ENCODE peak calls at places on chromosomes 4 and X, in four cellular contexts. One of them, this sample, is unnamed.

GRCh38 chr4:92232566-92232965 is 71.2 kb upstream of the GRID2 start:
- DNase-seq in AG09309: no peak
- DNase-seq in fibroblast of villous mesenchyme: no peak
- DNase-seq in A549: no peak
- DNase-seq in this sample: peak; percentile 1

GRCh38 chr4:125750827-125751466 is 436.2 kb downstream of the FAT4 start:
- DNase-seq in AG09309: peak; percentile 17
- DNase-seq in fibroblast of villous mesenchyme: peak; percentile 65
- DNase-seq in A549: peak; percentile 17
- DNase-seq in this sample: peak; percentile 76

GRCh38 chr4:89928867-89929266 is 34.2 kb downstream of the MMRN1 start:
- DNase-seq in AG09309: no peak
- DNase-seq in fibroblast of villous mesenchyme: no peak
- DNase-seq in A549: no peak
- DNase-seq in this sample: no peak

GRCh38 chr4:121380448-121381147 is at the start of gene QRFPR:
- DNase-seq in AG09309: no peak
- DNase-seq in fibroblast of villous mesenchyme: no peak
- DNase-seq in A549: no peak
- DNase-seq in this sample: no peak

GRCh38 chrX:49915352-49916222 is 6.8 kb upstream of the CLCN5 start:
- DNase-seq in AG09309: peak; percentile 28
- DNase-seq in fibroblast of villous mesenchyme: peak; percentile 63
- DNase-seq in A549: peak; percentile 39
- DNase-seq in this sample: peak; percentile 64

GRCh38 chr4:93649828-93650227 is 178.7 kb upstream of the ATOH1 start:
- DNase-seq in AG09309: no peak
- DNase-seq in fibroblast of villous mesenchyme: no peak
- DNase-seq in A549: no peak
- DNase-seq in this sample: no peak

GRCh38 chr4:13484749-13485345 is 707 bp upstream of the RAB28 start:
- DNase-seq in AG09309: no peak
- DNase-seq in fibroblast of villous mesenchyme: peak; percentile 44
- DNase-seq in A549: peak; percentile 8
- DNase-seq in this sample: peak; percentile 45

GRCh38 chrX:42149786-42150185 is 226.4 kb upstream of the CASK start:
- DNase-seq in AG09309: no peak
- DNase-seq in fibroblast of villous mesenchyme: peak; percentile 49
- DNase-seq in A549: no peak
- DNase-seq in this sample: peak; percentile 3

GRCh38 chr4:81648576-81649272 is 177.0 kb upstream of the RASGEF1B start:
- DNase-seq in AG09309: no peak
- DNase-seq in fibroblast of villous mesenchyme: no peak
- DNase-seq in A549: no peak
- DNase-seq in this sample: no peak

GRCh38 chr4:3322059-3322550 is 29.3 kb downstream of the RGS12 start:
- DNase-seq in AG09309: peak; percentile 11
- DNase-seq in fibroblast of villous mesenchyme: peak; percentile 14
- DNase-seq in A549: no peak
- DNase-seq in this sample: peak; percentile 41

GRCh38 chrX:139106111-139106510 is 394.6 kb upstream of the FGF13 start:
- DNase-seq in AG09309: no peak
- DNase-seq in fibroblast of villous mesenchyme: no peak
- DNase-seq in A549: no peak
- DNase-seq in this sample: peak; percentile 59

GRCh38 chr4:119490335-119490734 is 138.3 kb downstream of the PDE5A start:
- DNase-seq in AG09309: no peak
- DNase-seq in fibroblast of villous mesenchyme: peak; percentile 39
- DNase-seq in A549: no peak
- DNase-seq in this sample: peak; percentile 31

GRCh38 chr4:59664771-59665170 is 1535.4 kb upstream of the ADGRL3 start:
- DNase-seq in AG09309: no peak
- DNase-seq in fibroblast of villous mesenchyme: no peak
- DNase-seq in A549: no peak
- DNase-seq in this sample: no peak

GRCh38 chr4:147160908-147161513 is 215.3 kb upstream of the TTC29 start:
- DNase-seq in AG09309: peak; percentile 14
- DNase-seq in fibroblast of villous mesenchyme: peak; percentile 69
- DNase-seq in A549: peak; percentile 51
- DNase-seq in this sample: peak; percentile 67

GRCh38 chr4:99885063-99885664 is 9.1 kb downstream of the LAMTOR3 start:
- DNase-seq in AG09309: no peak
- DNase-seq in fibroblast of villous mesenchyme: peak; percentile 39
- DNase-seq in A549: peak; percentile 3
- DNase-seq in this sample: peak; percentile 58

GRCh38 chr4:112514449-112515277 is 1.3 kb downstream of the NEUROG2 start:
- DNase-seq in AG09309: no peak
- DNase-seq in fibroblast of villous mesenchyme: no peak
- DNase-seq in A549: no peak
- DNase-seq in this sample: peak; percentile 13
- H3K4me3 ChIP-seq in AG09309: peak overlapping the region; percentile 8
- H3K4me3 ChIP-seq in fibroblast of villous mesenchyme: peak overlapping the region; percentile 58
- H3K4me3 ChIP-seq in A549: peak overlapping the region; percentile 59
- H3K4me3 ChIP-seq in this sample: peak overlapping the region; percentile 17

GRCh38 chr4:108492816-108493595 is 127.4 kb upstream of the RPL34 start:
- DNase-seq in AG09309: no peak
- DNase-seq in fibroblast of villous mesenchyme: peak; percentile 28
- DNase-seq in A549: no peak
- DNase-seq in this sample: peak; percentile 31
- TF ChIP-seq CTCF in AG09309: peak; percentile 71
- TF ChIP-seq CTCF in fibroblast of villous mesenchyme: peak; percentile 74
- TF ChIP-seq CTCF in A549: no peak
- TF ChIP-seq CTCF in this sample: peak; percentile 66

DNA sequence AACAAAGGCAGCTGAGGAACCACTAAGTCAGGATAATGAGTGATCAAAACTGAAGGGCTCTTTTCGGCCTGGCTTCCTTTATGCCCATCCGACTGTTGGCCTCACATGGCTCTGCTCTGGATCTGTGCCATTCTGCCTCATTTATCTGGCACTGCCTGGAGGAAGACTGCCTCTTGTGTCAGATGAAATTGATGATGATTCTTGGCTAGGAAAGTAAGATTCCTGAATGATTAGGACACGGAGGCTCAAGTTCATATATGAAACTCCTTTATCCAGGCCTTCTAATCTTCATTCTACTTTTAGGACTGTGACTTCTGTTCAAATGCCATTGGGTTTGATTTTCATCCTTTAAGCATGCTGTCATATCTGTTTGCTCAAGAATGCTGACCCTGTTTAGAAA is 475.4 kb upstream of the RPS6KA3 start:
- DNase-seq in AG09309: no peak
- DNase-seq in fibroblast of villous mesenchyme: no peak
- DNase-seq in A549: no peak
- DNase-seq in this sample: peak; percentile 62
- H3K4me3 ChIP-seq in AG09309: no peak overlapping the region
- H3K4me3 ChIP-seq in fibroblast of villous mesenchyme: no peak overlapping the region
- H3K4me3 ChIP-seq in A549: no peak overlapping the region
- H3K4me3 ChIP-seq in this sample: no peak overlapping the region

GRCh38 chrX:48831136-48831908 is 4.1 kb downstream of the PCSK1N start:
- DNase-seq in AG09309: no peak
- DNase-seq in fibroblast of villous mesenchyme: no peak
- DNase-seq in A549: no peak
- DNase-seq in this sample: no peak

GRCh38 chrX:48834383-48834709 is 1.1 kb downstream of the PCSK1N start:
- DNase-seq in AG09309: no peak
- DNase-seq in fibroblast of villous mesenchyme: no peak
- DNase-seq in A549: peak; percentile 13
- DNase-seq in this sample: no peak

GRCh38 chrX:48835524-48836329 is at the start of gene PCSK1N:
- DNase-seq in AG09309: no peak
- DNase-seq in fibroblast of villous mesenchyme: no peak
- DNase-seq in A549: peak; percentile 49
- DNase-seq in this sample: no peak

GRCh38 chrX:48831909-48832291 is 3.5 kb downstream of the PCSK1N start:
- DNase-seq in AG09309: no peak
- DNase-seq in fibroblast of villous mesenchyme: no peak
- DNase-seq in A549: no peak
- DNase-seq in this sample: no peak

GRCh38 chrX:48833531-48834138 is 1.8 kb downstream of the PCSK1N start:
- DNase-seq in AG09309: no peak
- DNase-seq in fibroblast of villous mesenchyme: no peak
- DNase-seq in A549: peak; percentile 35
- DNase-seq in this sample: no peak
- TF ChIP-seq CTCF in AG09309: no peak
- TF ChIP-seq CTCF in fibroblast of villous mesenchyme: no peak
- TF ChIP-seq CTCF in A549: peak; percentile 6
- TF ChIP-seq CTCF in this sample: no peak

GRCh38 chr4:76690091-76690905 is 207.6 kb downstream of the SOWAHB start:
- DNase-seq in AG09309: no peak
- DNase-seq in fibroblast of villous mesenchyme: peak; percentile 67
- DNase-seq in A549: peak; percentile 14
- DNase-seq in this sample: no peak
- H3K4me3 ChIP-seq in AG09309: peak overlapping the region; percentile 63
- H3K4me3 ChIP-seq in fibroblast of villous mesenchyme: peak overlapping the region; percentile 78
- H3K4me3 ChIP-seq in A549: peak overlapping the region; percentile 80
- H3K4me3 ChIP-seq in this sample: peak overlapping the region; percentile 50

DNA sequence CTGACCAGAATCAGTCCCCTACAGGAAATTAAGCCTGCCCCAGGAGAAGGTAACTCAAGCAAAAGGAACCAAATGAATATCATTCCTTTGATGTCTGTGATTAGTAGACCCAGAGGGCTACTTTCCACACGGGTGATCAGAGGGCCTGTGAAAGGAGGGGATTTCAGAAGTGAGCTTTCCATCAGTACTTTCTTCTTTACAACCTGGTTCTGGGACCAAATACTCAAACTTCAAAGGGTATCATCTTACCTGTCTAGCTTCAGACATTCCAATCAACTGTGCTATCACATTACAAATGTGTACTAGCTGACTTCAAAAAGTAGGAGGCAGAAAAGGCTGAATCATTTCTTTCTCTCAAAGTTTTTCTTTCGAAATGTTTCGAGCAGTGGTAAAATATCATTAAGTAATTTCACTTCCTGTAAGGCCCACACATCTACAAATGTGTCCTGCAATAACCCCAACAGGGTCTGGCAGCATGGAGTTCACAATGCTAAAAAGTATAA is 23.9 kb downstream of the ACSL4 start:
- DNase-seq in AG09309: no peak
- DNase-seq in fibroblast of villous mesenchyme: peak; percentile 64
- DNase-seq in A549: no peak
- DNase-seq in this sample: peak; percentile 64
- TF ChIP-seq CTCF in AG09309: no peak
- TF ChIP-seq CTCF in fibroblast of villous mesenchyme: no peak
- TF ChIP-seq CTCF in A549: no peak
- TF ChIP-seq CTCF in this sample: peak; percentile 20

GRCh38 chrX:152445926-152446325 is 5.2 kb downstream of the GABRA3 start:
- DNase-seq in AG09309: no peak
- DNase-seq in fibroblast of villous mesenchyme: no peak
- DNase-seq in A549: no peak
- DNase-seq in this sample: no peak

GRCh38 chrX:152451731-152451980 is 541 bp upstream of the GABRA3 start:
- DNase-seq in AG09309: no peak
- DNase-seq in fibroblast of villous mesenchyme: no peak
- DNase-seq in A549: no peak
- DNase-seq in this sample: no peak

GRCh38 chrX:152444338-152444737 is 6.8 kb downstream of the GABRA3 start:
- DNase-seq in AG09309: no peak
- DNase-seq in fibroblast of villous mesenchyme: no peak
- DNase-seq in A549: no peak
- DNase-seq in this sample: no peak

GRCh38 chrX:152450076-152450475 is 1.0 kb downstream of the GABRA3 start:
- DNase-seq in AG09309: no peak
- DNase-seq in fibroblast of villous mesenchyme: no peak
- DNase-seq in A549: no peak
- DNase-seq in this sample: no peak
- H3K4me3 ChIP-seq in AG09309: no peak overlapping the region
- H3K4me3 ChIP-seq in fibroblast of villous mesenchyme: no peak overlapping the region
- H3K4me3 ChIP-seq in A549: no peak overlapping the region
- H3K4me3 ChIP-seq in this sample: no peak overlapping the region